ENCODE peak calls at places on chromosomes 4 and X, in six cellular contexts. One of them, this sample, is unnamed.

GRCh38 chrX:136620780-136621179 is 27.2 kb upstream of the CD40LG start:
- DNase-seq in endodermal cell: no peak
- DNase-seq in stimulated activated CD4-positive, alpha-beta T cell treated with anti-CD3 and anti-CD28 coated beads, Interleukin-1b, Interleukin-23, amount 100 ng/mL, for 4 hours: no peak
- DNase-seq in suprapubic skin: no peak
- DNase-seq in COR-L47: no peak
- DNase-seq in natural killer cell treated with Interleukin-12 subunit alpha and Interleukin-12 subunit beta and Interleukin-15 and Interleukin-18, amount 100 ng/mL, for 72 hours: no peak
- DNase-seq in this sample: no peak

GRCh38 chr4:138645289-138645688 is 370.3 kb upstream of the NOCT start:
- DNase-seq in endodermal cell: no peak
- DNase-seq in stimulated activated CD4-positive, alpha-beta T cell treated with anti-CD3 and anti-CD28 coated beads, Interleukin-1b, Interleukin-23, amount 100 ng/mL, for 4 hours: no peak
- DNase-seq in suprapubic skin: no peak
- DNase-seq in COR-L47: no peak
- DNase-seq in natural killer cell treated with Interleukin-12 subunit alpha and Interleukin-12 subunit beta and Interleukin-15 and Interleukin-18, amount 100 ng/mL, for 72 hours: no peak
- DNase-seq in this sample: no peak

GRCh38 chrX:9279271-9279596 is 185.6 kb upstream of the TBL1X start:
- DNase-seq in endodermal cell: no peak
- DNase-seq in stimulated activated CD4-positive, alpha-beta T cell treated with anti-CD3 and anti-CD28 coated beads, Interleukin-1b, Interleukin-23, amount 100 ng/mL, for 4 hours: no peak
- DNase-seq in suprapubic skin: no peak
- DNase-seq in COR-L47: no peak
- DNase-seq in natural killer cell treated with Interleukin-12 subunit alpha and Interleukin-12 subunit beta and Interleukin-15 and Interleukin-18, amount 100 ng/mL, for 72 hours: no peak
- DNase-seq in this sample: no peak

GRCh38 chr4:173337463-173337862 is 3.3 kb upstream of the HMGB2 start:
- DNase-seq in endodermal cell: no peak
- DNase-seq in stimulated activated CD4-positive, alpha-beta T cell treated with anti-CD3 and anti-CD28 coated beads, Interleukin-1b, Interleukin-23, amount 100 ng/mL, for 4 hours: no peak
- DNase-seq in suprapubic skin: no peak
- DNase-seq in COR-L47: no peak
- DNase-seq in natural killer cell treated with Interleukin-12 subunit alpha and Interleukin-12 subunit beta and Interleukin-15 and Interleukin-18, amount 100 ng/mL, for 72 hours: no peak
- DNase-seq in this sample: no peak

GRCh38 chr4:126733301-126733700 is 899.5 kb upstream of the INTU start:
- DNase-seq in endodermal cell: no peak
- DNase-seq in stimulated activated CD4-positive, alpha-beta T cell treated with anti-CD3 and anti-CD28 coated beads, Interleukin-1b, Interleukin-23, amount 100 ng/mL, for 4 hours: no peak
- DNase-seq in suprapubic skin: no peak
- DNase-seq in COR-L47: no peak
- DNase-seq in natural killer cell treated with Interleukin-12 subunit alpha and Interleukin-12 subunit beta and Interleukin-15 and Interleukin-18, amount 100 ng/mL, for 72 hours: no peak
- DNase-seq in this sample: no peak

GRCh38 chr4:125849869-125850268 is 535.1 kb downstream of the FAT4 start:
- DNase-seq in endodermal cell: no peak
- DNase-seq in stimulated activated CD4-positive, alpha-beta T cell treated with anti-CD3 and anti-CD28 coated beads, Interleukin-1b, Interleukin-23, amount 100 ng/mL, for 4 hours: no peak
- DNase-seq in suprapubic skin: no peak
- DNase-seq in COR-L47: no peak
- DNase-seq in natural killer cell treated with Interleukin-12 subunit alpha and Interleukin-12 subunit beta and Interleukin-15 and Interleukin-18, amount 100 ng/mL, for 72 hours: no peak
- DNase-seq in this sample: no peak

GRCh38 chr4:48705609-48706008 is 74.5 kb downstream of the FRYL start:
- DNase-seq in endodermal cell: no peak
- DNase-seq in stimulated activated CD4-positive, alpha-beta T cell treated with anti-CD3 and anti-CD28 coated beads, Interleukin-1b, Interleukin-23, amount 100 ng/mL, for 4 hours: no peak
- DNase-seq in suprapubic skin: no peak
- DNase-seq in COR-L47: no peak
- DNase-seq in natural killer cell treated with Interleukin-12 subunit alpha and Interleukin-12 subunit beta and Interleukin-15 and Interleukin-18, amount 100 ng/mL, for 72 hours: no peak
- DNase-seq in this sample: no peak

GRCh38 chr4:20544645-20545044 is 155.6 kb upstream of the PACRGL start:
- DNase-seq in endodermal cell: no peak
- DNase-seq in stimulated activated CD4-positive, alpha-beta T cell treated with anti-CD3 and anti-CD28 coated beads, Interleukin-1b, Interleukin-23, amount 100 ng/mL, for 4 hours: no peak
- DNase-seq in suprapubic skin: no peak
- DNase-seq in COR-L47: peak; percentile 14
- DNase-seq in natural killer cell treated with Interleukin-12 subunit alpha and Interleukin-12 subunit beta and Interleukin-15 and Interleukin-18, amount 100 ng/mL, for 72 hours: no peak
- DNase-seq in this sample: peak; percentile 19

GRCh38 chr4:85722806-85723205 is 247.9 kb downstream of the ARHGAP24 start:
- DNase-seq in endodermal cell: no peak
- DNase-seq in stimulated activated CD4-positive, alpha-beta T cell treated with anti-CD3 and anti-CD28 coated beads, Interleukin-1b, Interleukin-23, amount 100 ng/mL, for 4 hours: no peak
- DNase-seq in suprapubic skin: no peak
- DNase-seq in COR-L47: no peak
- DNase-seq in natural killer cell treated with Interleukin-12 subunit alpha and Interleukin-12 subunit beta and Interleukin-15 and Interleukin-18, amount 100 ng/mL, for 72 hours: no peak
- DNase-seq in this sample: no peak

GRCh38 chr4:78482281-78482680 is 69.3 kb upstream of the ANXA3 start:
- DNase-seq in endodermal cell: no peak
- DNase-seq in stimulated activated CD4-positive, alpha-beta T cell treated with anti-CD3 and anti-CD28 coated beads, Interleukin-1b, Interleukin-23, amount 100 ng/mL, for 4 hours: no peak
- DNase-seq in suprapubic skin: no peak
- DNase-seq in COR-L47: no peak
- DNase-seq in natural killer cell treated with Interleukin-12 subunit alpha and Interleukin-12 subunit beta and Interleukin-15 and Interleukin-18, amount 100 ng/mL, for 72 hours: no peak
- DNase-seq in this sample: no peak

GRCh38 chr4:183599284-183599683 is 59.7 kb downstream of the RWDD4 start:
- DNase-seq in endodermal cell: no peak
- DNase-seq in stimulated activated CD4-positive, alpha-beta T cell treated with anti-CD3 and anti-CD28 coated beads, Interleukin-1b, Interleukin-23, amount 100 ng/mL, for 4 hours: no peak
- DNase-seq in suprapubic skin: no peak
- DNase-seq in COR-L47: no peak
- DNase-seq in natural killer cell treated with Interleukin-12 subunit alpha and Interleukin-12 subunit beta and Interleukin-15 and Interleukin-18, amount 100 ng/mL, for 72 hours: no peak
- DNase-seq in this sample: no peak

GRCh38 chr4:187424636-187425035 is 570.9 kb upstream of the ZFP42 start:
- DNase-seq in endodermal cell: no peak
- DNase-seq in stimulated activated CD4-positive, alpha-beta T cell treated with anti-CD3 and anti-CD28 coated beads, Interleukin-1b, Interleukin-23, amount 100 ng/mL, for 4 hours: no peak
- DNase-seq in suprapubic skin: no peak
- DNase-seq in COR-L47: no peak
- DNase-seq in natural killer cell treated with Interleukin-12 subunit alpha and Interleukin-12 subunit beta and Interleukin-15 and Interleukin-18, amount 100 ng/mL, for 72 hours: no peak
- DNase-seq in this sample: no peak

GRCh38 chr4:48483777-48484493 is 792 bp downstream of the SLC10A4 start:
- DNase-seq in endodermal cell: peak; percentile 78
- DNase-seq in stimulated activated CD4-positive, alpha-beta T cell treated with anti-CD3 and anti-CD28 coated beads, Interleukin-1b, Interleukin-23, amount 100 ng/mL, for 4 hours: no peak
- DNase-seq in suprapubic skin: no peak
- DNase-seq in COR-L47: peak; percentile 0
- DNase-seq in natural killer cell treated with Interleukin-12 subunit alpha and Interleukin-12 subunit beta and Interleukin-15 and Interleukin-18, amount 100 ng/mL, for 72 hours: no peak
- DNase-seq in this sample: no peak

GRCh38 chrX:3442685-3443084 is 96.2 kb upstream of the MXRA5 start:
- DNase-seq in endodermal cell: no peak
- DNase-seq in stimulated activated CD4-positive, alpha-beta T cell treated with anti-CD3 and anti-CD28 coated beads, Interleukin-1b, Interleukin-23, amount 100 ng/mL, for 4 hours: no peak
- DNase-seq in suprapubic skin: no peak
- DNase-seq in COR-L47: no peak
- DNase-seq in natural killer cell treated with Interleukin-12 subunit alpha and Interleukin-12 subunit beta and Interleukin-15 and Interleukin-18, amount 100 ng/mL, for 72 hours: no peak
- DNase-seq in this sample: no peak

GRCh38 chr4:150230556-150230955 is 152.3 kb downstream of the DCLK2 start:
- DNase-seq in endodermal cell: peak; percentile 20
- DNase-seq in stimulated activated CD4-positive, alpha-beta T cell treated with anti-CD3 and anti-CD28 coated beads, Interleukin-1b, Interleukin-23, amount 100 ng/mL, for 4 hours: no peak
- DNase-seq in suprapubic skin: no peak
- DNase-seq in COR-L47: no peak
- DNase-seq in natural killer cell treated with Interleukin-12 subunit alpha and Interleukin-12 subunit beta and Interleukin-15 and Interleukin-18, amount 100 ng/mL, for 72 hours: no peak
- DNase-seq in this sample: no peak

GRCh38 chrX:119552508-119552907 is 12.7 kb downstream of the STEEP1 start:
- DNase-seq in endodermal cell: no peak
- DNase-seq in stimulated activated CD4-positive, alpha-beta T cell treated with anti-CD3 and anti-CD28 coated beads, Interleukin-1b, Interleukin-23, amount 100 ng/mL, for 4 hours: no peak
- DNase-seq in suprapubic skin: no peak
- DNase-seq in COR-L47: no peak
- DNase-seq in natural killer cell treated with Interleukin-12 subunit alpha and Interleukin-12 subunit beta and Interleukin-15 and Interleukin-18, amount 100 ng/mL, for 72 hours: no peak
- DNase-seq in this sample: no peak

GRCh38 chr4:23323436-23323835 is 566.4 kb downstream of the PPARGC1A start:
- DNase-seq in endodermal cell: no peak
- DNase-seq in stimulated activated CD4-positive, alpha-beta T cell treated with anti-CD3 and anti-CD28 coated beads, Interleukin-1b, Interleukin-23, amount 100 ng/mL, for 4 hours: no peak
- DNase-seq in suprapubic skin: no peak
- DNase-seq in COR-L47: no peak
- DNase-seq in natural killer cell treated with Interleukin-12 subunit alpha and Interleukin-12 subunit beta and Interleukin-15 and Interleukin-18, amount 100 ng/mL, for 72 hours: no peak
- DNase-seq in this sample: no peak

GRCh38 chr4:150253965-150254364 is 175.7 kb downstream of the DCLK2 start:
- DNase-seq in endodermal cell: no peak
- DNase-seq in stimulated activated CD4-positive, alpha-beta T cell treated with anti-CD3 and anti-CD28 coated beads, Interleukin-1b, Interleukin-23, amount 100 ng/mL, for 4 hours: no peak
- DNase-seq in suprapubic skin: no peak
- DNase-seq in COR-L47: no peak
- DNase-seq in natural killer cell treated with Interleukin-12 subunit alpha and Interleukin-12 subunit beta and Interleukin-15 and Interleukin-18, amount 100 ng/mL, for 72 hours: no peak
- DNase-seq in this sample: no peak

GRCh38 chr4:145014365-145014764 is 83.6 kb downstream of the ANAPC10 start:
- DNase-seq in endodermal cell: peak; percentile 72
- DNase-seq in stimulated activated CD4-positive, alpha-beta T cell treated with anti-CD3 and anti-CD28 coated beads, Interleukin-1b, Interleukin-23, amount 100 ng/mL, for 4 hours: no peak
- DNase-seq in suprapubic skin: no peak
- DNase-seq in COR-L47: no peak
- DNase-seq in natural killer cell treated with Interleukin-12 subunit alpha and Interleukin-12 subunit beta and Interleukin-15 and Interleukin-18, amount 100 ng/mL, for 72 hours: no peak
- DNase-seq in this sample: no peak

GRCh38 chr4:21544410-21544809 is 404.2 kb downstream of the KCNIP4 start:
- DNase-seq in endodermal cell: peak; percentile 58
- DNase-seq in stimulated activated CD4-positive, alpha-beta T cell treated with anti-CD3 and anti-CD28 coated beads, Interleukin-1b, Interleukin-23, amount 100 ng/mL, for 4 hours: no peak
- DNase-seq in suprapubic skin: no peak
- DNase-seq in COR-L47: no peak
- DNase-seq in natural killer cell treated with Interleukin-12 subunit alpha and Interleukin-12 subunit beta and Interleukin-15 and Interleukin-18, amount 100 ng/mL, for 72 hours: no peak
- DNase-seq in this sample: no peak

GRCh38 chrX:9312922-9313867 is 151.7 kb upstream of the TBL1X start:
- DNase-seq in endodermal cell: peak; percentile 78
- DNase-seq in stimulated activated CD4-positive, alpha-beta T cell treated with anti-CD3 and anti-CD28 coated beads, Interleukin-1b, Interleukin-23, amount 100 ng/mL, for 4 hours: peak; percentile 65
- DNase-seq in suprapubic skin: peak; percentile 69
- DNase-seq in COR-L47: no peak
- DNase-seq in natural killer cell treated with Interleukin-12 subunit alpha and Interleukin-12 subunit beta and Interleukin-15 and Interleukin-18, amount 100 ng/mL, for 72 hours: peak; percentile 71
- DNase-seq in this sample: no peak

GRCh38 chr4:174402470-174403176 is 118.9 kb downstream of the CEP44 start:
- DNase-seq in endodermal cell: peak; percentile 74
- DNase-seq in stimulated activated CD4-positive, alpha-beta T cell treated with anti-CD3 and anti-CD28 coated beads, Interleukin-1b, Interleukin-23, amount 100 ng/mL, for 4 hours: no peak
- DNase-seq in suprapubic skin: no peak
- DNase-seq in COR-L47: no peak
- DNase-seq in natural killer cell treated with Interleukin-12 subunit alpha and Interleukin-12 subunit beta and Interleukin-15 and Interleukin-18, amount 100 ng/mL, for 72 hours: no peak
- DNase-seq in this sample: no peak

This sample was measured in NCI-H345.